ENCODE peak calls at places on chromosomes 4 and X, in eight cellular contexts. S is heart left ventricle; X is kidney; G is hepatocyte; E is pancreas; U is CD4-positive, alpha-beta T cell; C is neural progenitor cell; D is cardiac muscle cell. K is an unnamed sample.

GRCh38 chr4:120718979-120719566 is 203.5 kb downstream of the PRDM5 start:
- DNase-seq in X (no peak), C (peak; percentile 56), U (no peak), E (no peak), G (peak; percentile 45), S (peak; percentile 30), D (peak; percentile 66), K (no peak)

GRCh38 chr4:168551945-168552695 is 55.3 kb downstream of the PALLD start:
- DNase-seq in D (no peak), U (no peak), E (no peak), C (peak; percentile 34), G (no peak), X (no peak), S (no peak), K (no peak)

GRCh38 chr4:11626046-11626445 is 197.4 kb upstream of the HS3ST1 start:
- DNase-seq in S (no peak), C (no peak), G (no peak), U (no peak), D (no peak), X (no peak), E (no peak), K (no peak)

GRCh38 chrX:1582686-1583437 is 8.5 kb upstream of the AKAP17A start:
- DNase-seq in E (no peak), D (peak; percentile 11), U (peak; percentile 28), C (no peak), G (no peak), X (no peak), S (no peak), K (no peak)

GRCh38 chrX:15781964-15782711 is 8.1 kb upstream of the ZRSR2 start:
- DNase-seq in C (no peak), D (no peak), X (no peak), U (no peak), G (no peak), S (no peak), E (no peak), K (no peak)

GRCh38 chrX:30278365-30278764 is 30.8 kb downstream of the NR0B1 start:
- DNase-seq in X (no peak), C (no peak), D (peak; percentile 32), E (no peak), U (no peak), S (no peak), G (no peak), K (no peak)

GRCh38 chr4:20616848-20617247 is 83.4 kb upstream of the PACRGL start:
- DNase-seq in S (no peak), X (no peak), D (no peak), C (no peak), U (no peak), G (no peak), E (peak; percentile 45), K (no peak)

GRCh38 chrX:45187731-45188130 is 12.9 kb downstream of the DIPK2B start:
- DNase-seq in S (no peak), U (no peak), C (no peak), D (peak; percentile 13), X (no peak), G (no peak), E (no peak), K (no peak)

GRCh38 chr4:178602833-178603232 is 1160.6 kb upstream of the AGA start:
- DNase-seq in X (no peak), S (no peak), C (no peak), U (no peak), D (no peak), G (no peak), E (no peak), K (no peak)

GRCh38 chr4:128856246-128856645 is 46.7 kb downstream of the JADE1 start:
- DNase-seq in S (no peak), X (no peak), G (no peak), C (no peak), E (no peak), D (no peak), U (no peak), K (no peak)

GRCh38 chr4:153142700-153143438 is 61.4 kb upstream of the TRIM2 start:
- DNase-seq in X (peak; percentile 82), D (peak; percentile 79), S (peak; percentile 62), U (peak; percentile 42), E (peak; percentile 73), G (peak; percentile 86), C (peak; percentile 83), K (peak; percentile 80)

GRCh38 chr4:6124386-6125102 is 75.8 kb downstream of the JAKMIP1 start:
- DNase-seq in S (no peak), G (no peak), E (peak; percentile 53), U (no peak), C (no peak), D (no peak), X (no peak), K (peak; percentile 37)

GRCh38 chr4:17173300-17173699 is 274.9 kb upstream of the LDB2 start:
- DNase-seq in U (no peak), X (no peak), C (peak; percentile 69), E (no peak), S (peak; percentile 25), G (no peak), D (no peak), K (no peak)
- TF ChIP-seq CTCF in U (no peak), X (peak; percentile 2), C (peak; percentile 65), E (no peak), S (peak; percentile 19), G (peak; percentile 17), D (peak; percentile 39), K (peak; percentile 20)

GRCh38 chr4:172982151-172982590 is 186.4 kb upstream of the GALNT7 start:
- DNase-seq in D (peak; percentile 36), S (no peak), X (no peak), C (no peak), G (no peak), U (no peak), E (no peak), K (no peak)
- TF ChIP-seq CTCF in D (no peak), S (no peak), X (no peak), C (no peak), G (no peak), U (no peak), E (no peak), K (no peak)

DNA sequence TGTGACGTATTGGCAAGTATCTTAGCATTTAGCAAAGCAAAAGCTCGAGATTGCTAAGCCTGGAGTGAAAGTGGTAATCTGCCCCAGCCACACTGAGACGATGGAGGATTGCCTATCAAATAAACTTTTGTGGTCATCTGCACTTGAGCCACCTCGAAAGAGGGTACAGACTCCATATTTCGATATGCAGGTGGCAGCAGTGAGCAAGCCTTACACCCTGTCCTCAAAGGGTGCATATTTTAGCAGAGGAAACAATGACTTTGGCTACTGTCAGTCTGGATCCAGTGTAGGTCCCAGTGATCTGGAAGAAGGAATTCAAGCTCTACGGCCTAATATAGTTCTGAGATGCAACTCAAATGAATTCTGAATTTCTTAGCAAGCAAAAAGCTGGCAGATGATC is 153.9 kb downstream of the ATG4A start:
- DNase-seq in E (no peak), X (no peak), D (no peak), G (no peak), U (no peak), C (no peak), S (no peak), K (no peak)
- TF ChIP-seq CTCF in E (no peak), X (no peak), D (no peak), G (no peak), U (no peak), C (no peak), S (no peak), K (no peak)

DNA sequence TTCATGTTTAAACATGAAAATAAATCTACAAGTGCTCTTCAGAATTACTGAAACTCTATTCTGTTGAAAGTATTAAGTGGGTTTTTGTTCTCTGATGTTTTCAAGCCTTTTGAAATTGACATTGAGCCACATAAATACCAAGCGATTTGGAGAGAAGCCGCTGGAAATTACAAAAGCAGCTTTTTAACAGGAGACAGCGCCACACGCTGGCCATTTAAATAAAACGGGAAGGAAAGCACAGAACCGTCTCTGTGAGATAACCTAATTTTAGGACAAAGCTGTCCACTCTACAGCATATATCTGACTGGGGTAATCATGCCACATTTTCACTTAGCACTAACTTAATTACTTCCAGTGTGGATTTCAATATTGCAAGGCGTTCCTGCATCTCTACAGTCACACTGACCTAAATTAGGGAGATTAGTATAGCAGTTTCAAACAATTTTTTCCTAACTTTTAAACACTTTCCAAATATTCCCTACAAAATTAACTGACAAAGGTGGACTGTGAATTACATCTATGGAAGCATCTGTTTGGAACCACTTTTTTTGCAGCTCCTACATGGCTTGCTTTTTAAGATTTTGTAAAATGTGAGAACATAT is 6.8 kb upstream of the ANOS1 start:
- DNase-seq in S (no peak), X (no peak), C (peak; percentile 63), G (peak; percentile 58), E (no peak), D (peak; percentile 62), U (peak; percentile 3), K (no peak)
- TF ChIP-seq CTCF in S (peak; percentile 67), X (peak; percentile 53), C (peak; percentile 78), G (peak; percentile 60), E (peak; percentile 45), D (peak; percentile 42), U (peak; percentile 51), K (peak; percentile 54)

GRCh38 chr4:41177016-41177415 is 37.3 kb downstream of the APBB2 start:
- DNase-seq in S (no peak), C (no peak), D (peak; percentile 79), X (no peak), U (no peak), G (peak; percentile 45), E (no peak), K (no peak)
- TF ChIP-seq CTCF in S (no peak), C (no peak), D (peak; percentile 18), X (no peak), U (no peak), G (peak; percentile 6), E (no peak), K (no peak)

GRCh38 chr4:68079918-68080317 is 49.8 kb downstream of the TMPRSS11F start:
- DNase-seq in X (no peak), U (no peak), S (no peak), E (no peak), C (no peak), G (no peak), D (no peak), K (no peak)
- TF ChIP-seq CTCF in X (no peak), U (no peak), S (no peak), E (no peak), C (no peak), G (peak; percentile 5), D (no peak), K (no peak)

GRCh38 chr4:44425614-44426208 is 22.9 kb downstream of the KCTD8 start:
- DNase-seq in U (no peak), D (peak; percentile 2), X (no peak), E (no peak), G (peak; percentile 29), S (no peak), C (peak; percentile 72), K (no peak)
- TF ChIP-seq CTCF in U (no peak), D (peak; percentile 16), X (peak; percentile 24), E (no peak), G (peak; percentile 59), S (no peak), C (peak; percentile 85), K (no peak)

DNA sequence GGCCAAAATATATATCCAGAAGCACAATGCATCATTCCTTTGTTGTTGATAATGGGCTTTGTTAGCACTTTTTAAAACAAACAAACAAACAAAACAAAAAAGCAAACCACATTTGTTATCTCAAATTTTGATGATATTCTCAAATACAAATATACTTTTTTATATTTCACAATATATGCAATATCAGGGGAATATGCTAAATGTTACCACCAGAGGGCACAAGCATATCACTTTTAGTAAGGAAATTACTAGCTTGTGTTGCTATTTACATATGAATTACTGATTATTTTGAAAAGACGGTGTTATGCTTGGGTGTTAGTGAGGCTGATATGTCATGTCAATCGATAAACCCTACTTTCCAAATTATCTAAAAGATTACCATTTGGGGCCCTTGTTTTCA is 29.1 kb downstream of the RIPPLY1 start:
- DNase-seq in C (peak; percentile 12), E (no peak), D (peak; percentile 32), X (no peak), U (no peak), S (no peak), G (peak; percentile 44), K (no peak)
- TF ChIP-seq CTCF in C (peak; percentile 62), E (peak; percentile 54), D (peak; percentile 50), X (no peak), U (peak; percentile 62), S (peak; percentile 54), G (peak; percentile 53), K (peak; percentile 51)